ENCODE peak calls at places on chromosomes 4 and X, in seven cellular contexts. R, J, W, D, L, X and Q are unnamed samples.
A peak's percentile ranks its signal among the peaks of the same experiment; 100 is the strongest.

GRCh38 chrX:109714340-109714958 is 18.6 kb downstream of the ACSL4 start:
- DNase-seq in D (peak; percentile 78), W (peak; percentile 65), L (peak; percentile 15), R (peak; percentile 86), X (no peak), J (no peak), Q (no peak)

GRCh38 chr4:5660185-5660584 is 48.2 kb downstream of the EVC2 start:
- DNase-seq in J (no peak), R (no peak), D (peak; percentile 10), L (no peak), X (no peak), W (peak; percentile 49), Q (no peak)

GRCh38 chr4:121869841-121870822 is at the start of gene BBS7:
- DNase-seq in J (peak; percentile 94), L (peak; percentile 94), D (peak; percentile 91), X (peak; percentile 97), R (peak; percentile 96), W (peak; percentile 95), Q (peak; percentile 97)

GRCh38 chr4:163111588-163111987 is 55.1 kb downstream of the NAF1 start:
- DNase-seq in R (peak; percentile 11), W (peak; percentile 27), D (no peak), L (no peak), J (no peak), X (no peak), Q (peak; percentile 27)

GRCh38 chr4:186472948-186473347 is 82.4 kb downstream of the MTNR1A start:
- DNase-seq in L (peak; percentile 41), D (peak; percentile 23), X (peak; percentile 23), J (peak; percentile 16), R (peak; percentile 66), W (peak; percentile 47), Q (peak; percentile 26)

GRCh38 chr4:26032572-26033320 is 118.7 kb downstream of the SMIM20 start:
- DNase-seq in R (peak; percentile 86), W (peak; percentile 91), D (peak; percentile 97), X (no peak), J (peak; percentile 61), L (no peak), Q (no peak)

GRCh38 chr4:184288451-184289178 is 70.9 kb upstream of the ENPP6 start:
- DNase-seq in L (no peak), X (peak; percentile 86), J (no peak), D (no peak), R (no peak), W (no peak), Q (no peak)

GRCh38 chr4:153212755-153213154 is 8.5 kb downstream of the TRIM2 start:
- DNase-seq in D (no peak), X (no peak), W (peak; percentile 38), L (no peak), J (no peak), R (no peak), Q (no peak)

GRCh38 chrX:46554942-46555341 is 9.7 kb upstream of the ZNF674 start:
- DNase-seq in R (peak; percentile 66), D (no peak), J (peak; percentile 6), L (no peak), W (peak; percentile 62), X (peak; percentile 10), Q (no peak)

GRCh38 chrX:121389976-121390709 is 342.7 kb downstream of the GLUD2 start:
- DNase-seq in D (peak; percentile 31), L (peak; percentile 40), X (no peak), W (peak; percentile 13), R (no peak), J (peak; percentile 30), Q (peak; percentile 24)

GRCh38 chrX:55715847-55716246 is 1.7 kb upstream of the RRAGB start:
- DNase-seq in L (no peak), R (no peak), W (no peak), D (no peak), J (peak; percentile 10), X (no peak), Q (no peak)

GRCh38 chr4:176548571-176548970 is 228.8 kb downstream of the SPCS3 start:
- DNase-seq in W (peak; percentile 64), R (peak; percentile 56), J (no peak), X (no peak), L (no peak), D (peak; percentile 80), Q (no peak)

GRCh38 chr4:136861081-136861480 is 671.2 kb downstream of the PCDH18 start:
- DNase-seq in L (no peak), X (no peak), J (no peak), R (peak; percentile 14), W (no peak), D (no peak), Q (no peak)

GRCh38 chr4:53023640-53024299 is 161.7 kb downstream of the RASL11B start:
- DNase-seq in J (no peak), R (no peak), X (no peak), D (no peak), W (no peak), L (no peak), Q (no peak)

GRCh38 chrX:38365939-38366338 is 13.5 kb downstream of the OTC start:
- DNase-seq in R (no peak), L (no peak), X (no peak), D (no peak), J (no peak), W (no peak), Q (no peak)

GRCh38 chr4:76803522-76803921 is 94.4 kb downstream of the SOWAHB start:
- DNase-seq in D (peak; percentile 97), W (peak; percentile 88), J (no peak), R (peak; percentile 76), X (no peak), L (no peak), Q (peak; percentile 75)

GRCh38 chrX:112704226-112704625 is 24.5 kb upstream of the LHFPL1 start:
- DNase-seq in R (no peak), L (no peak), X (no peak), W (no peak), J (no peak), D (no peak), Q (peak; percentile 5)

GRCh38 chr4:54683616-54684346 is 26.0 kb downstream of the KIT start:
- DNase-seq in W (peak; percentile 61), X (peak; percentile 43), J (peak; percentile 13), L (peak; percentile 37), R (peak; percentile 5), D (no peak), Q (no peak)

GRCh38 chrX:24619647-24620046 is 27.5 kb downstream of the PCYT1B start:
- DNase-seq in W (peak; percentile 63), D (peak; percentile 52), X (no peak), R (peak; percentile 62), J (peak; percentile 36), L (no peak), Q (peak; percentile 65)

GRCh38 chrX:66638591-66639500 is at the start of gene EDA2R:
- DNase-seq in L (no peak), J (peak; percentile 85), D (peak; percentile 88), R (peak; percentile 48), W (peak; percentile 82), X (peak; percentile 71), Q (peak; percentile 64)

GRCh38 chrX:150581093-150581775 is 12.8 kb downstream of the MTM1 start:
- DNase-seq in L (peak; percentile 28), X (no peak), J (peak; percentile 64), R (peak; percentile 66), D (peak; percentile 68), W (peak; percentile 75), Q (no peak)

GRCh38 chrX:1387141-1387776 is 4.7 kb downstream of the SLC25A6 start:
- DNase-seq in D (no peak), R (no peak), W (no peak), X (no peak), L (no peak), J (no peak), Q (no peak)

GRCh38 chr4:152109585-152110509 is 349.0 kb upstream of the GATB start:
- DNase-seq in R (peak; percentile 18), J (no peak), L (no peak), D (no peak), X (no peak), W (peak; percentile 42), Q (no peak)

GRCh38 chrX:39174761-39175417 is 373.6 kb downstream of the MID1IP1 start:
- DNase-seq in D (no peak), J (no peak), L (no peak), W (peak; percentile 17), R (no peak), X (peak; percentile 41), Q (peak; percentile 34)

GRCh38 chr4:102815981-102816380 is 11.4 kb downstream of the UBE2D3 start:
- DNase-seq in D (peak; percentile 93), L (no peak), J (peak; percentile 66), R (peak; percentile 83), W (peak; percentile 95), X (no peak), Q (peak; percentile 8)
- H3K4me2 ChIP-seq in D (peak overlapping the region; percentile 71), L (peak overlapping the region; percentile 20), J (no peak overlapping the region), R (peak overlapping the region; percentile 49), W (peak overlapping the region; percentile 73), X (no peak overlapping the region), Q (no peak overlapping the region)

GRCh38 chrX:50812995-50813842 is 775 bp downstream of the SHROOM4 start:
- DNase-seq in D (peak; percentile 41), J (no peak), X (no peak), R (peak; percentile 39), W (peak; percentile 77), L (no peak), Q (peak; percentile 52)

GRCh38 chrX:50814701-50815476 is 895 bp upstream of the SHROOM4 start:
- DNase-seq in L (no peak), R (no peak), J (no peak), X (no peak), D (peak; percentile 43), W (peak; percentile 52), Q (peak; percentile 13)

GRCh38 chrX:50818986-50819385 is 5.0 kb upstream of the SHROOM4 start:
- DNase-seq in R (no peak), W (peak; percentile 10), D (no peak), X (no peak), L (no peak), J (no peak), Q (no peak)

GRCh38 chrX:50813843-50814661 is at the start of gene SHROOM4:
- DNase-seq in W (peak; percentile 76), D (peak; percentile 69), J (peak; percentile 13), L (no peak), X (no peak), R (peak; percentile 47), Q (peak; percentile 74)
- H3K4me3 ChIP-seq in W (peak within 1 kb of the TSS; percentile 78), D (peak within 1 kb of the TSS; percentile 65), J (peak within 1 kb of the TSS; percentile 26), L (peak within 1 kb of the TSS; percentile 33), X (no peak within 1 kb of the TSS), R (peak within 1 kb of the TSS; percentile 32), Q (peak within 1 kb of the TSS; percentile 70)

DNA sequence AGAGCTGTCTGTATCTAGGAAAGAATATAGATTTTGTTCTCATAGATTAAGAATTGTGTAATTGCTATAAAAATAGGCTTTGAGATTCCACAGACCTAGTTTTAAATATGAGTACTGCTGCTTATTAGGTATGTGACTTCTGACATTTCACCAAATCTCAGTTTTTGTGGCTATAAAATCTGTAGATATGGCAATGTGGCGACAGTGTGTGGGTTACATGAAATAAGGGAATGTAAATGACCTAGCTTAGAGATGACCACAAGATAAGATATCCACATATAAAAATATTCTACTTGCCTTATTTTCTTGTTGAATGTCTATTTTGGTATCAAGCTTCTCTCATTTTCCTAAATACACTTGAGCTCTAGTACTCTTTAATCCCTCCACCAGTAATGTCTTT is 193.8 kb downstream of the UNC5C start:
- DNase-seq in X (no peak), D (peak; percentile 54), J (no peak), W (no peak), R (no peak), L (no peak), Q (no peak)
- TF ChIP-seq EZH2 in X (no peak), D (no peak), J (no peak), W (no peak), R (no peak), L (no peak), Q (no peak)

DNA sequence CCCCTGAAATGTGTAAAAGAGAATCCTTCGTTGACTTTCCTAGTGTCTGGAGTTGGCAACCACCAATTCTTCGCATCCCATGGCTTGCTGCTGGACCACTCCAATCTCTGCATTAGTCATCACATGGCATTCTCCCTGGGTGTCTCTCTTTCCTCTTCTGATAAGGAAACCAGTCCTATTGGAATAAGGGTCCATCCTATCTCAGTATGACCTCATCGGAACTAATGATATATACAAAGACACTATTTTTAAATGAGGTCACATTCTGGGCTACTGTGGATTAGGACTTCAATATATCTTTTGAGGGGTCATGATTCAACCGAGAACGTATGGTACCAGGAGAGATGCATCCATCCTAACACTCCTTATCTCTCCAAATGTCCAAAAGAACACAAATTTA is 259.1 kb upstream of the CPEB2 start:
- DNase-seq in W (no peak), D (no peak), L (no peak), R (no peak), X (no peak), J (no peak), Q (no peak)
- H3K4me2 ChIP-seq in W (no peak overlapping the region), D (no peak overlapping the region), L (no peak overlapping the region), R (no peak overlapping the region), X (no peak overlapping the region), J (no peak overlapping the region), Q (no peak overlapping the region)